ENCODE peak calls at places on chromosomes 3 and 15, in ten cellular contexts. U is H9, O is cardiac muscle cell, S is endothelial cell of umbilical vein, V is substantia nigra, R is heart right ventricle, A is Panc1, J is fibroblast of lung, F is psoas muscle, K is prostate gland. W is an unnamed sample.
A peak's percentile ranks its signal among the peaks of the same experiment; 100 is the strongest.

GRCh38 chr3:12394516-12395271 is 89.6 kb upstream of the TSEN2 start:
- DNase-seq in U (no peak), O (no peak), S (no peak), V (no peak), R (no peak), A (no peak), J (no peak), F (no peak), K (no peak), W (no peak)

GRCh38 chr3:161273589-161274218 is 52.6 kb downstream of the NMD3 start:
- DNase-seq in U (no peak), O (peak; percentile 66), S (peak; percentile 50), V (no peak), R (no peak), A (no peak), J (peak; percentile 35), F (no peak), K (peak; percentile 45), W (no peak)

GRCh38 chr15:93028111-93028631 is 60.8 kb downstream of the RGMA start:
- DNase-seq in U (no peak), O (peak; percentile 24), S (no peak), V (no peak), R (no peak), A (no peak), J (no peak), F (no peak), K (no peak), W (no peak)

GRCh38 chr15:31202953-31203352 is 101.4 kb upstream of the TRPM1 start:
- DNase-seq in U (no peak), O (no peak), S (no peak), V (no peak), R (no peak), A (no peak), J (no peak), F (no peak), K (peak; percentile 50), W (no peak)

GRCh38 chr3:27467545-27467944 is 16.6 kb downstream of the SLC4A7 start:
- DNase-seq in U (no peak), O (peak; percentile 74), S (peak; percentile 70), V (no peak), R (no peak), A (no peak), J (peak; percentile 46), F (no peak), K (no peak), W (no peak)

GRCh38 chr15:51232581-51232980 is 105.8 kb downstream of the CYP19A1 start:
- DNase-seq in U (no peak), O (no peak), S (no peak), V (no peak), R (no peak), A (no peak), J (no peak), F (no peak), K (no peak), W (no peak)

GRCh38 chr3:36193448-36193847 is 186.9 kb upstream of the STAC start:
- DNase-seq in U (no peak), O (peak; percentile 66), S (peak; percentile 72), V (no peak), R (no peak), A (no peak), J (peak; percentile 11), F (no peak), K (no peak), W (no peak)

GRCh38 chr3:124791142-124791541 is 60.9 kb downstream of the UMPS start:
- DNase-seq in U (no peak), O (no peak), S (no peak), V (no peak), R (no peak), A (no peak), J (peak; percentile 77), F (no peak), K (no peak), W (no peak)

GRCh38 chr15:51982013-51982769 is 10.6 kb upstream of the LEO1 start:
- DNase-seq in U (no peak), O (peak; percentile 90), S (peak; percentile 94), V (peak; percentile 2), R (peak; percentile 24), A (peak; percentile 85), J (peak; percentile 69), F (peak; percentile 54), K (peak; percentile 26), W (no peak)

GRCh38 chr15:36632196-36632595 is 52.8 kb downstream of the CDIN1 start:
- DNase-seq in U (no peak), O (peak; percentile 20), S (no peak), V (no peak), R (no peak), A (no peak), J (peak; percentile 76), F (no peak), K (no peak), W (no peak)
- H3K27ac ChIP-seq in U (no peak overlapping the region), O (no peak overlapping the region), S (no peak overlapping the region), V (no peak overlapping the region), R (no peak overlapping the region), A (no peak overlapping the region), J (peak overlapping the region; percentile 27), F (peak overlapping the region; percentile 70), K (no peak overlapping the region), W (no peak overlapping the region)

GRCh38 chr3:51671090-51672082 is at the start of gene TEX264:
- DNase-seq in U (peak; percentile 88), O (peak; percentile 91), S (peak; percentile 69), V (peak; percentile 79), R (peak; percentile 95), A (no peak), J (peak; percentile 76), F (peak; percentile 95), K (peak; percentile 92), W (no peak)

GRCh38 chr3:51668756-51669155 is 2.3 kb upstream of the TEX264 start:
- DNase-seq in U (no peak), O (no peak), S (no peak), V (no peak), R (no peak), A (no peak), J (peak; percentile 50), F (no peak), K (no peak), W (no peak)

GRCh38 chr3:51670711-51671089 is 352 bp upstream of the TEX264 start:
- DNase-seq in U (no peak), O (no peak), S (no peak), V (no peak), R (no peak), A (no peak), J (no peak), F (no peak), K (no peak), W (peak; percentile 90)

GRCh38 chr3:51670053-51670666 is 892 bp upstream of the TEX264 start:
- DNase-seq in U (no peak), O (no peak), S (no peak), V (no peak), R (no peak), A (no peak), J (no peak), F (no peak), K (no peak), W (no peak)

GRCh38 chr3:51669241-51670052 is 1.6 kb upstream of the TEX264 start:
- DNase-seq in U (peak; percentile 95), O (peak; percentile 89), S (peak; percentile 86), V (peak; percentile 64), R (peak; percentile 86), A (peak; percentile 75), J (peak; percentile 72), F (peak; percentile 88), K (peak; percentile 89), W (peak; percentile 85)
- H3K27ac ChIP-seq in U (no peak overlapping the region), O (no peak overlapping the region), S (no peak overlapping the region), V (no peak overlapping the region), R (peak overlapping the region; percentile 15), A (peak overlapping the region; percentile 29), J (no peak overlapping the region), F (no peak overlapping the region), K (no peak overlapping the region), W (no peak overlapping the region)

GRCh38 chr3:25430942-25431570 is 3.0 kb downstream of the RARB start:
- DNase-seq in U (no peak), O (peak; percentile 23), S (peak; percentile 69), V (no peak), R (no peak), A (no peak), J (no peak), F (no peak), K (no peak), W (no peak)

GRCh38 chr3:25428003-25428861 is at the start of gene RARB:
- DNase-seq in U (peak; percentile 61), O (peak; percentile 97), S (peak; percentile 98), V (peak; percentile 4), R (peak; percentile 59), A (no peak), J (peak; percentile 96), F (peak; percentile 67), K (peak; percentile 79), W (peak; percentile 88)

GRCh38 chr3:25428950-25429349 is 887 bp downstream of the RARB start:
- DNase-seq in U (no peak), O (peak; percentile 26), S (no peak), V (no peak), R (no peak), A (no peak), J (peak; percentile 68), F (no peak), K (no peak), W (no peak)

GRCh38 chr3:25429960-25430941 is 2.2 kb downstream of the RARB start:
- DNase-seq in U (no peak), O (peak; percentile 58), S (peak; percentile 86), V (no peak), R (no peak), A (no peak), J (peak; percentile 70), F (no peak), K (no peak), W (no peak)

GRCh38 chr3:25429441-25429907 is 1.4 kb downstream of the RARB start:
- DNase-seq in U (no peak), O (peak; percentile 15), S (peak; percentile 70), V (no peak), R (no peak), A (no peak), J (no peak), F (no peak), K (no peak), W (no peak)
- H3K27ac ChIP-seq in U (no peak overlapping the region), O (peak overlapping the region; percentile 99), S (peak overlapping the region; percentile 96), V (no peak overlapping the region), R (peak overlapping the region; percentile 88), A (no peak overlapping the region), J (peak overlapping the region; percentile 88), F (peak overlapping the region; percentile 86), K (peak overlapping the region; percentile 82), W (peak overlapping the region; percentile 96)

GRCh38 chr3:23968467-23969184 is 23.5 kb downstream of the NR1D2 start:
- DNase-seq in U (no peak), O (peak; percentile 32), S (no peak), V (no peak), R (no peak), A (peak; percentile 39), J (peak; percentile 23), F (peak; percentile 55), K (no peak), W (no peak)
- H3K27ac ChIP-seq in U (no peak overlapping the region), O (no peak overlapping the region), S (no peak overlapping the region), V (no peak overlapping the region), R (no peak overlapping the region), A (no peak overlapping the region), J (peak overlapping the region; percentile 18), F (peak overlapping the region; percentile 47), K (no peak overlapping the region), W (no peak overlapping the region)